ENCODE peak calls at places on chromosomes 11 and 22, in eight cellular contexts. A is AG09309; E is anterior cingulate cortex; H is esophagus squamous epithelium; P is posterior cingulate gyrus; X is activated CD8-positive, alpha-beta memory T cell treated with anti-CD3 and anti-CD28 coated beads, Interleukin-2, amount 50 U/mL, for 48 hours; Z is hepatic stellate cell; F is RWPE1. Q is an unnamed sample.

GRCh38 chr11:70885721-70886305 is 366.6 kb downstream of the SHANK2 start:
- DNase-seq in F (no peak), H (no peak), X (no peak), E (no peak), Z (peak), A (no peak), P (no peak), Q (peak)

GRCh38 chr11:102614485-102614884 is 10.6 kb downstream of the MMP20 start:
- DNase-seq in X (no peak), E (no peak), A (no peak), F (peak), P (no peak), H (no peak), Z (no peak), Q (no peak)

GRCh38 chr11:3126901-3127691 is 38.0 kb downstream of the OSBPL5 start:
- DNase-seq in F (no peak), A (no peak), E (no peak), H (no peak), X (no peak), P (no peak), Z (no peak), Q (no peak)

GRCh38 chr11:27839226-27839913 is 139.1 kb upstream of the BDNF start:
- DNase-seq in X (no peak), P (no peak), Z (peak), F (peak), E (no peak), A (peak), H (no peak), Q (no peak)

GRCh38 chr22:36234919-36235318 is 4.4 kb downstream of the APOL2 start:
- DNase-seq in Z (no peak), E (peak), H (no peak), X (peak), P (no peak), A (no peak), F (no peak), Q (no peak)

GRCh38 chr22:46775364-46775758 is 12.9 kb downstream of the TBC1D22A start:
- DNase-seq in A (no peak), H (no peak), X (no peak), Z (no peak), F (no peak), E (no peak), P (no peak), Q (no peak)

GRCh38 chr11:121722431-121723256 is 269.9 kb upstream of the SORL1-AS1 start:
- DNase-seq in X (peak), E (peak), P (peak), Z (peak), H (no peak), F (peak), A (peak), Q (peak)

GRCh38 chr11:12546122-12546521 is 128.1 kb upstream of the TEAD1 start:
- DNase-seq in H (no peak), E (no peak), A (no peak), F (no peak), X (no peak), Z (no peak), P (no peak), Q (no peak)

GRCh38 chr11:9130297-9130696 is 38.9 kb upstream of the SCUBE2 start:
- DNase-seq in H (no peak), P (no peak), Z (no peak), A (no peak), X (no peak), E (no peak), F (no peak), Q (no peak)

GRCh38 chr11:27390318-27390958 is 27.4 kb upstream of the CCDC34 start:
- DNase-seq in X (no peak), E (no peak), A (no peak), H (no peak), F (no peak), Z (no peak), P (no peak), Q (no peak)

GRCh38 chr11:17343907-17344306 is 7.7 kb upstream of the NCR3LG1 start:
- DNase-seq in P (no peak), H (no peak), E (no peak), X (no peak), A (peak), F (peak), Z (peak), Q (no peak)

GRCh38 chr22:41688365-41689211 is at the start of gene SNU13:
- DNase-seq in Z (peak), F (peak), P (peak), H (peak), A (peak), X (peak), E (peak), Q (peak)

GRCh38 chr11:1854949-1855885 is 2.3 kb downstream of the LSP1 start:
- DNase-seq in X (peak), F (no peak), H (no peak), Z (no peak), E (no peak), P (no peak), A (no peak), Q (no peak)

GRCh38 chr11:79018371-79018849 is 422.4 kb downstream of the TENM4 start:
- DNase-seq in F (no peak), A (peak), Z (peak), P (no peak), E (no peak), X (no peak), H (no peak), Q (no peak)

GRCh38 chr11:123020968-123021367 is 39.3 kb upstream of the BSX start:
- DNase-seq in P (no peak), E (no peak), X (no peak), A (no peak), H (no peak), F (peak), Z (peak), Q (no peak)

GRCh38 chr11:123765601-123766000 is 11.3 kb upstream of the OR6X1 start:
- DNase-seq in E (no peak), A (no peak), Z (no peak), F (no peak), H (no peak), P (no peak), X (no peak), Q (no peak)

GRCh38 chr22:38313384-38313955 is 3.8 kb downstream of the CSNK1E start:
- DNase-seq in F (peak), A (peak), Z (peak), X (no peak), E (peak), P (no peak), H (no peak), Q (peak)

GRCh38 chr11:123426766-123427165 is 3.3 kb upstream of the GRAMD1B start:
- DNase-seq in H (no peak), A (no peak), F (no peak), Z (no peak), E (no peak), P (no peak), X (no peak), Q (no peak)

GRCh38 chr11:74403607-74404006 is 5.4 kb upstream of the PGM2L1 start:
- DNase-seq in E (no peak), Z (no peak), F (no peak), H (no peak), P (no peak), A (no peak), X (no peak), Q (no peak)

GRCh38 chr22:40721266-40721665 is 42.0 kb downstream of the MCHR1 start:
- DNase-seq in H (no peak), F (no peak), X (no peak), E (no peak), Z (no peak), P (no peak), A (no peak), Q (no peak)

GRCh38 chr11:120781486-120782120 is 242.3 kb upstream of the TBCEL start:
- DNase-seq in A (no peak), Z (no peak), H (no peak), E (no peak), X (no peak), F (no peak), P (no peak), Q (no peak)

GRCh38 chr11:13114566-13115465 is 105.7 kb downstream of the RASSF10 start:
- DNase-seq in H (no peak), P (no peak), E (peak), A (no peak), Z (no peak), X (no peak), F (no peak), Q (no peak)

GRCh38 chr22:40216041-40216756 is 38.5 kb downstream of the TNRC6B start:
- DNase-seq in E (no peak), H (no peak), Z (no peak), X (peak), P (no peak), F (no peak), A (no peak), Q (no peak)

GRCh38 chr11:23021287-23021863 is 161.1 kb upstream of the CCDC179 start:
- DNase-seq in H (no peak), A (no peak), X (no peak), F (peak), E (no peak), P (peak), Z (peak), Q (peak)